ENCODE peak calls at places on chromosomes 7 and 10, in four cellular contexts. U is HS-27A; A is NCI-H1436; K is stimulated activated CD4-positive, alpha-beta T cell treated with anti-CD3 and anti-CD28 coated beads, Interleukin-15, amount 100 ng/mL, for 1 hour. H is an unnamed sample.
A peak's percentile ranks its signal among the peaks of the same experiment; 100 is the strongest.

GRCh38 chr10:100148353-100149211 is 37.2 kb downstream of the ERLIN1 start:
- DNase-seq in K (peak; percentile 42), A (peak; percentile 41), U (no peak), H (no peak)

GRCh38 chr7:104980969-104981670 is 32.9 kb upstream of the KMT2E start:
- DNase-seq in K (no peak), A (peak; percentile 72), U (no peak), H (no peak)

GRCh38 chr7:99036531-99037175 is 107.3 kb downstream of the SMURF1 start:
- DNase-seq in K (no peak), A (no peak), U (no peak), H (no peak)

GRCh38 chr10:12726971-12727831 is 274.3 kb downstream of the CCDC3 start:
- DNase-seq in U (no peak), A (no peak), K (no peak), H (no peak)

GRCh38 chr7:153567426-153567825 is 484.8 kb upstream of the DPP6 start:
- DNase-seq in K (no peak), U (no peak), A (no peak), H (no peak)

GRCh38 chr7:132614428-132615076 is 38.3 kb upstream of the PLXNA4 start:
- DNase-seq in A (no peak), K (no peak), U (no peak), H (no peak)

GRCh38 chr10:62972103-62972502 is 155.9 kb upstream of the EGR2 start:
- DNase-seq in A (no peak), U (no peak), K (no peak), H (no peak)

GRCh38 chr10:124288928-124289921 is 129.5 kb downstream of the OAT start:
- DNase-seq in U (no peak), K (no peak), A (no peak), H (no peak)

GRCh38 chr7:142626420-142627035 is 122.7 kb upstream of the PRSS1 start:
- DNase-seq in A (peak; percentile 3), U (no peak), K (peak; percentile 18), H (no peak)

GRCh38 chr10:28328346-28328745 is 25.5 kb upstream of the MPP7 start:
- DNase-seq in A (no peak), U (no peak), K (no peak), H (no peak)

GRCh38 chr7:70384891-70385290 is 747.1 kb upstream of the GALNT17 start:
- DNase-seq in K (no peak), U (no peak), A (no peak), H (no peak)

GRCh38 chr10:52115823-52116222 is 198.3 kb upstream of the DKK1 start:
- DNase-seq in K (no peak), A (no peak), U (no peak), H (peak; percentile 10)

GRCh38 chr10:104387130-104387888 is 33.7 kb downstream of the CFAP58 start:
- DNase-seq in A (no peak), U (no peak), K (no peak), H (no peak)

GRCh38 chr7:75866129-75866496 is 12.7 kb upstream of the RHBDD2 start:
- DNase-seq in K (no peak), A (no peak), U (no peak), H (no peak)

GRCh38 chr10:60377955-60378354 is 11.7 kb downstream of the ANK3 start:
- DNase-seq in K (no peak), U (no peak), A (no peak), H (no peak)

GRCh38 chr10:84541289-84541637 is 212.9 kb downstream of the CCSER2 start:
- DNase-seq in U (no peak), A (no peak), K (no peak), H (no peak)

GRCh38 chr10:48557511-48558123 is 47.3 kb downstream of the ARHGAP22 start:
- DNase-seq in A (no peak), U (no peak), K (no peak), H (no peak)

GRCh38 chr10:111148440-111148839 is 71.6 kb downstream of the ADRA2A start:
- DNase-seq in U (no peak), K (no peak), A (no peak), H (no peak)

GRCh38 chr7:14341200-14341599 is 351.7 kb upstream of the ETV1 start:
- DNase-seq in U (no peak), K (no peak), A (no peak), H (no peak)

GRCh38 chr7:44381494-44382220 is 56.3 kb upstream of the CAMK2B start:
- DNase-seq in A (no peak), K (no peak), U (no peak), H (no peak)